ENCODE peak calls at places on chromosomes 13 and 19, in four cellular contexts. F, T, U and C are unnamed samples.

GRCh38 chr19:14185158-14185557 is 20.8 kb downstream of the ADGRL1 start:
- DNase-seq in F (no peak), T (no peak), U (no peak), C (no peak)

GRCh38 chr19:9936151-9937000 is at the start of gene OLFM2:
- DNase-seq in F (peak; percentile 85), T (peak; percentile 93), U (no peak), C (peak; percentile 68)

GRCh38 chr13:109479991-109480696 is 306.2 kb downstream of the IRS2 start:
- DNase-seq in F (no peak), T (no peak), U (no peak), C (no peak)

GRCh38 chr19:10533656-10534386 is 9.9 kb upstream of the ATG4D start:
- DNase-seq in F (no peak), T (no peak), U (no peak), C (no peak)

GRCh38 chr19:37981785-37982475 is 74.9 kb downstream of the SIPA1L3 start:
- DNase-seq in F (no peak), T (no peak), U (no peak), C (no peak)

GRCh38 chr13:109567315-109567714 is 219.1 kb downstream of the IRS2 start:
- DNase-seq in F (no peak), T (no peak), U (no peak), C (no peak)

GRCh38 chr13:39408512-39408911 is 194.5 kb downstream of the LHFPL6 start:
- DNase-seq in F (no peak), T (no peak), U (no peak), C (no peak)

GRCh38 chr13:113777311-113778260 is 18.6 kb downstream of the TMEM255B start:
- DNase-seq in F (peak; percentile 81), T (peak; percentile 33), U (no peak), C (peak; percentile 31)

GRCh38 chr13:86510792-86511191 is 711.6 kb upstream of the SLITRK6 start:
- DNase-seq in F (no peak), T (no peak), U (no peak), C (no peak)

GRCh38 chr19:22918221-22918620 is 84.8 kb downstream of the ZNF728 start:
- DNase-seq in F (no peak), T (no peak), U (no peak), C (no peak)
- TF ChIP-seq ELF4 in F (no peak), T (no peak), U (no peak), C (no peak)

GRCh38 chr19:32876919-32877285 is 7.3 kb upstream of the SLC7A9 start:
- DNase-seq in F (no peak), T (no peak), U (no peak), C (no peak)
- TF ChIP-seq ELF4 in F (no peak), T (no peak), U (no peak), C (no peak)

DNA sequence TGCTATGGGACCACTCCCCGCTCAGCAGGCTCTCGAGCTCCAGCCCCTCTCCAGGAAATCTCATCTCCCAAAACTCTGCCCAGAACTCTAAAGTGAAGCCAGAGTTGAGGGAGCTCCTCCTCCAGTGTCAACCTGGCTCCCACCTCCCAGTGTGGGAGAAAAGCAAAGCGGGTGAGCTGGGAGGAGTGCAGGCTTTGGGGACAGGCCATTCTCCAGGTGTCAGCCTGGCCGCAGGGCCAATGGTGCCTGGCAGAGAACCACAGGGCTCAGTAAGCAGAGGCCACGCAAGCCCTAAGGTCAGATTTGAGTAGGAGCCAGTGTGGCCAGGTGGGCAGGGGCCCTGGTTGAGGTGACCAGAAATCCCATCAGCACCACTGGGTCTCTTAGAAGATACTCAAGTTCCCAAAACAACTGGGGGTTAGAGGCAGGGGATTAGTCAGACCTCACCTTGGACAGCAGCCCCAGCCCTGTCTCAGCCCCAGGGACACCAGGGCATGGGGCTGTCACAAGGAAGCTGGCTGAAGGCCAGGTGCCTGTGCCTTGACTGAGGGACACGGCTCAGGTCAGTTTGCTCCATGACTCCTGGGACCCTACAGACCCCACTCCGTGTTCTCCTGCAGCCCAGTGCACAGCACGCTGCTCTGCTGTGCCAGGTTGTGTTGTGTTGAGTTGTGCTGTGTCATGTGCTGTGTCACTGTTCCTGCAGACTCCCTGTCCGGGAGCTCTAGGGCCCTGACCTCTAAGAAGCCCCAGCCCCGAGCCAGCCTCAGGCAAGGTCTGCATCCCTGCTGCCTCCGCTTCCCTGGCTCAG is 2.8 kb upstream of the ZNF181 start:
- DNase-seq in F (no peak), T (peak; percentile 52), U (no peak), C (no peak)
- TF ChIP-seq ELF4 in F (no peak), T (no peak), U (no peak), C (no peak)

GRCh38 chr19:18672606-18673337 is 10.7 kb upstream of the CRTC1 start:
- DNase-seq in F (no peak), T (no peak), U (no peak), C (no peak)
- TF ChIP-seq ELF4 in F (no peak), T (no peak), U (no peak), C (no peak)

DNA sequence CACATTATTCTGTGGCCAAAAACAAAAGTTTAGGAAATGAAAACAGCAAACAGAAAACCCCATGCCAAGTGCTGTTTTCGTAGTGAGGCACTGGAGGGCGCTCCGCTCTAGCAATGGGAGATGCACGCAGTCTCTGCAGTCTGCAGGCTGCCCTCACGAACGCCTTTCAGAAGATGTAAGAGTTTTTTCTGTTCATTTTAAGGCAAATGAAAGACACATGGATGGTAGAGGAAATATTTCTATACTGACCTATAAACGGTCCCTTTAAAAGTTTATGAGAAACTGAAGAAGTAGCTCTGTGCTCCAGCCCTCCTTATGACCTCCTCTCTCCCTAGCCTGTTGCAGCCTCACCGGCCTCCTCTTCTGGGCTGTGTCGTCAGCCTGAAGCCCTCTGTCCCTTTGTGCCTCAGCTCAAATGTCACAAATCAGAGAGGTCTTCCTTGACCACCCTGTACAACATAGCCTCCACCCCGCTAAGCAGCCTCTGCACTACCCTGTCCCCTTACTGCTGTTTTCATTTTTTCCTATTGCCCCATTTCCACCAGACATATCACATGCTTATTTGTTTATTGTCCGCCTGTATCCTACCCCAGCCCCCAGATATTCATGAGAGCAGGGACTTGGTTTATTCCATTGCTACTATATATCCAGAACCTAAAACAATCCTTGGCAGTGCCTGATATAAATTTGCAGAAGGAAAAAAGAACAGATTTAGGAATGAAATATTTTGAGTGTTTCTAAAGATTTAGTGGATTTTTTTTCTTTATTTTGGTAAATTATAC is 116.4 kb downstream of the TM9SF2 start:
- DNase-seq in F (peak; percentile 73), T (peak; percentile 20), U (peak; percentile 33), C (peak; percentile 61)
- TF ChIP-seq ELF4 in F (no peak), T (no peak), U (no peak), C (no peak)

GRCh38 chr19:497861-498590 is 1.7 kb downstream of the MADCAM1 start:
- DNase-seq in F (no peak), T (no peak), U (no peak), C (no peak)

GRCh38 chr19:495047-495439 is 1.2 kb upstream of the MADCAM1 start:
- DNase-seq in F (no peak), T (no peak), U (no peak), C (no peak)

GRCh38 chr19:495440-496332 is 600 bp upstream of the MADCAM1 start:
- DNase-seq in F (peak; percentile 82), T (peak; percentile 68), U (no peak), C (peak; percentile 52)

GRCh38 chr19:497476-497860 is 1.2 kb downstream of the MADCAM1 start:
- DNase-seq in F (no peak), T (no peak), U (no peak), C (no peak)

GRCh38 chr19:496333-496634 is at the start of gene MADCAM1:
- DNase-seq in F (peak; percentile 70), T (no peak), U (no peak), C (no peak)
- TF ChIP-seq ELF4 in F (no peak), T (no peak), U (no peak), C (no peak)